ENCODE peak calls at places on chromosomes 5 and 9, in nine cellular contexts. N is PC-3, X is GM23338, W is hepatocyte, D is neural progenitor cell, S is HCT116, Q is GM23248, G is SK-N-SH, V is MM.1S. H is an unnamed sample. For H3K4me1, the result is how much of the 10 kb centered on the place peaks cover.

GRCh38 chr9:36152741-36153438 is 16.3 kb upstream of the CCIN start:
- DNase-seq in N (no peak), Q (no peak), V (peak), D (no peak), G (no peak), S (no peak), X (no peak), W (no peak), H (peak)

GRCh38 chr5:77168187-77168883 is 42.1 kb upstream of the PDE8B start:
- DNase-seq in W (peak), S (no peak), X (no peak), G (no peak), D (no peak), V (no peak), Q (peak), N (peak), H (no peak)

GRCh38 chr5:149794338-149795023 is 64.4 kb downstream of the PPARGC1B start:
- DNase-seq in X (no peak), W (no peak), Q (no peak), D (no peak), V (no peak), N (no peak), S (no peak), G (no peak), H (no peak)

GRCh38 chr9:97853844-97854695 is 1.0 kb downstream of the FOXE1 start:
- DNase-seq in W (peak), V (no peak), S (no peak), G (peak), D (peak), N (no peak), Q (peak), X (peak), H (peak)

GRCh38 chr9:6616976-6617375 is 28.6 kb downstream of the GLDC start:
- DNase-seq in V (no peak), Q (no peak), G (no peak), S (no peak), X (no peak), W (no peak), D (no peak), N (no peak), H (no peak)

GRCh38 chr5:58462623-58463230 is 2.8 kb upstream of the PLK2 start:
- DNase-seq in D (peak), X (peak), S (peak), V (peak), N (peak), W (peak), G (peak), Q (peak), H (peak)

GRCh38 chr9:104682642-104683041 is 11.7 kb upstream of the OR13D1 start:
- DNase-seq in S (peak), W (peak), D (peak), X (peak), Q (peak), G (peak), V (peak), N (peak), H (peak)

GRCh38 chr5:177133845-177134652 is 476 bp downstream of the NSD1 start:
- DNase-seq in Q (peak), X (peak), W (peak), G (peak), N (peak), D (peak), S (no peak), V (peak), H (peak)

GRCh38 chr5:156359452-156359851 is 32.5 kb downstream of the SGCD start:
- DNase-seq in G (no peak), V (no peak), Q (peak), D (no peak), N (no peak), S (no peak), W (no peak), X (no peak), H (no peak)

GRCh38 chr5:6143523-6143922 is 234.8 kb downstream of the MED10 start:
- DNase-seq in X (peak), Q (no peak), W (no peak), V (no peak), G (no peak), N (no peak), S (no peak), D (peak), H (no peak)

GRCh38 chr9:117485176-117485575 is 70.3 kb upstream of the ASTN2 start:
- DNase-seq in X (no peak), W (no peak), G (no peak), V (peak), Q (peak), D (no peak), S (no peak), N (no peak), H (no peak)

GRCh38 chr9:134061019-134061687 is 6.7 kb downstream of the BRD3 start:
- DNase-seq in V (no peak), W (no peak), N (no peak), Q (no peak), G (peak), S (no peak), X (no peak), D (peak), H (no peak)

GRCh38 chr9:127336708-127337352 is 60.1 kb upstream of the SLC2A8 start:
- DNase-seq in D (no peak), Q (peak), G (no peak), V (no peak), W (peak), X (no peak), S (peak), N (peak), H (no peak)

GRCh38 chr9:111179577-111179976 is 141.3 kb upstream of the LPAR1 start:
- DNase-seq in V (no peak), N (no peak), X (no peak), G (no peak), Q (no peak), D (no peak), S (no peak), W (no peak), H (no peak)

GRCh38 chr5:20833081-20833627 is 845.2 kb upstream of the CDH18 start:
- DNase-seq in G (no peak), Q (no peak), S (no peak), X (peak), N (no peak), D (no peak), W (no peak), V (no peak), H (no peak)

GRCh38 chr9:101275671-101276250 is 109.0 kb downstream of the BAAT start:
- DNase-seq in S (no peak), D (no peak), X (no peak), Q (no peak), W (no peak), V (no peak), G (no peak), N (no peak), H (no peak)

GRCh38 chr5:14357441-14357840 is 214.3 kb downstream of the TRIO start:
- DNase-seq in N (no peak), Q (no peak), D (no peak), S (no peak), W (no peak), G (no peak), X (peak), V (no peak), H (no peak)

GRCh38 chr5:89723907-89724306 is 685.6 kb downstream of the CETN3 start:
- DNase-seq in X (no peak), N (peak), G (no peak), D (no peak), W (no peak), V (no peak), Q (peak), S (no peak), H (no peak)

GRCh38 chr9:77063645-77064285 is 44.3 kb downstream of the FOXB2 start:
- DNase-seq in Q (peak), G (no peak), X (no peak), S (peak), D (no peak), N (peak), W (peak), V (no peak), H (no peak)

GRCh38 chr5:65927497-65928340 is 1.3 kb downstream of the ERBIN start:
- DNase-seq in G (peak), S (no peak), N (peak), D (peak), V (peak), X (peak), W (peak), Q (peak), H (peak)

GRCh38 chr9:76415731-76416130 is 21.5 kb upstream of the RFK start:
- DNase-seq in W (no peak), G (no peak), V (no peak), S (no peak), Q (no peak), X (no peak), D (no peak), N (no peak), H (no peak)

GRCh38 chr5:55577353-55578060 is 42.7 kb upstream of the PLPP1 start:
- DNase-seq in D (no peak), V (no peak), G (no peak), Q (peak), W (no peak), X (no peak), S (no peak), N (no peak), H (no peak)

GRCh38 chr5:172123269-172123692 is 64.7 kb downstream of the STK10 start:
- DNase-seq in X (peak), S (no peak), N (peak), Q (peak), D (peak), G (peak), W (peak), V (no peak), H (no peak)

GRCh38 chr5:123752576-123752975 is 240.6 kb downstream of the CSNK1G3 start:
- DNase-seq in D (no peak), X (no peak), W (peak), N (peak), V (no peak), Q (peak), S (no peak), G (no peak), H (no peak)

GRCh38 chr9:77960356-77961153 is 71.1 kb downstream of the GNAQ start:
- DNase-seq in N (no peak), X (peak), G (no peak), V (no peak), D (peak), Q (no peak), S (no peak), W (no peak), H (no peak)

GRCh38 chr5:132839426-132840301 is 9.2 kb upstream of the SHROOM1 start:
- DNase-seq in D (no peak), V (no peak), G (no peak), N (peak), X (no peak), W (peak), Q (peak), S (no peak), H (no peak)

GRCh38 chr5:38800044-38800443 is 45.8 kb upstream of the OSMR start:
- DNase-seq in D (no peak), V (no peak), Q (no peak), N (no peak), X (no peak), G (no peak), W (no peak), S (no peak), H (no peak)

GRCh38 chr5:128949847-128950546 is 15.3 kb upstream of the SLC27A6 start:
- DNase-seq in S (no peak), G (no peak), D (no peak), N (peak), X (no peak), V (no peak), W (no peak), Q (no peak), H (no peak)

GRCh38 chr5:106601605-106602004 is 1069.1 kb downstream of the EFNA5 start:
- DNase-seq in S (no peak), G (no peak), Q (no peak), W (peak), V (peak), D (no peak), X (peak), N (peak), H (no peak)
- TF ChIP-seq EZH2phosphoT487 in S (no peak), G (no peak), Q (no peak), W (no peak), V (no peak), D (no peak), X (no peak), N (no peak), H (no peak)

GRCh38 chr9:100086097-100086496 is 12.7 kb downstream of the ERP44 start:
- DNase-seq in V (no peak), W (no peak), D (no peak), G (no peak), N (no peak), X (no peak), S (no peak), Q (no peak), H (no peak)

GRCh38 chr9:100084145-100084478 is 14.7 kb downstream of the ERP44 start:
- DNase-seq in W (no peak), G (no peak), S (no peak), D (no peak), V (peak), X (no peak), Q (no peak), N (no peak), H (peak)

GRCh38 chr9:100084734-100085133 is 14.1 kb downstream of the ERP44 start:
- DNase-seq in X (no peak), N (no peak), S (no peak), Q (no peak), G (no peak), W (no peak), V (peak), D (no peak), H (peak)

GRCh38 chr9:100083448-100084144 is 15.2 kb downstream of the ERP44 start:
- DNase-seq in D (no peak), Q (peak), N (no peak), W (no peak), V (peak), S (no peak), X (no peak), G (no peak), H (no peak)

GRCh38 chr9:100082786-100083185 is 16.0 kb downstream of the ERP44 start:
- DNase-seq in Q (peak), V (no peak), N (peak), D (no peak), G (no peak), X (no peak), S (no peak), W (no peak), H (no peak)
- H3K4me3 ChIP-seq in Q (no peak), V (peak), N (no peak), D (no peak), G (no peak), X (no peak), S (no peak), W (no peak), H (peak)

DNA sequence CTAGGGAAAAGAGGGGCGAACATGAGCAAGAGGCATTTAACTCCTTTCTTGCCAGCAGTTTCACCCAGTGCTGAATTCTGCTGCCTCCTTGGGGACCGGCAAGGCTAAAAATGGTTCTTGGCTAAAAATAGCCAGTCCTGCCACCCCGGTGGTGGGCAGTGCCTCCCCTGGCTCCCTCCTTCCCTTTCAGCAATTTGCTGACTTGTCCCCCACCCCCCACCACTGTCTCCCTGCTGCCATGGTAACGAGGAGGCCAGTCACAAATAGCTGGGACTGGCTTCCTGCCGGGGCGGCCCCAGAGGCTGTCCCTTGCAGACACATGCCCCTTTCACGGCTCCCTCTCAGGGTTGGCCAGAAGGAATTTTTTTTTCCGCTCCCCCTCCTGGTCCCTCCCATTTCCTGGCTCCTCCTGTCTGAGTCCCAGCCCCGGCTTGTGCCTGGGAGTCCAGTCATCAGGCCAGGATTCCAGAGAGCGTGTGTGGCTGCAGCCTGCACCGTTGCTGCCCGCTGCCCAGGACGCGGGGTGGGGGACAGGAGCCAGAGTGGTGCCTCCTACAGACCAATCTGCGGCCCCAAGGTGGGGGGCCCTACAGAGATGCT is 130.3 kb downstream of the RGS3 start:
- DNase-seq in S (peak), Q (peak), X (peak), N (peak), W (peak), D (peak), G (peak), V (no peak), H (no peak)
- H3K4me1 ChIP-seq in S (under half), Q (under half), X (under half), N (under half), W (under half), D (under half), G (under half), V (under half), H (under half)

GRCh38 chr9:124358617-124359016 is 56.6 kb downstream of the PSMB7 start:
- DNase-seq in X (no peak), S (no peak), G (no peak), V (no peak), Q (no peak), D (no peak), N (no peak), W (no peak), H (no peak)
- TF ChIP-seq EZH2phosphoT487 in X (no peak), S (no peak), G (no peak), V (no peak), Q (no peak), D (no peak), N (no peak), W (no peak), H (no peak)